ENCODE peak calls at places on chromosome 10, in six cellular contexts. K is A549, B is endothelial cell of umbilical vein, V is HepG2, S is K562, J is GM12878. I is an unnamed sample.

GRCh38 chr10:130463876-130464360 is 327.7 kb downstream of the GLRX3 start:
- DNase-seq in K (no peak), B (no peak), V (no peak), S (no peak), J (no peak), I (no peak)

GRCh38 chr10:110032801-110033723 is 25.3 kb downstream of the ADD3 start:
- DNase-seq in K (no peak), B (peak; percentile 39), V (no peak), S (no peak), J (no peak), I (no peak)

GRCh38 chr10:121078672-121079102 is 227.5 kb downstream of the WDR11 start:
- DNase-seq in K (peak; percentile 16), B (no peak), V (no peak), S (no peak), J (no peak), I (no peak)

GRCh38 chr10:75195035-75195763 is 15.4 kb upstream of the VDAC2 start:
- DNase-seq in K (no peak), B (no peak), V (no peak), S (no peak), J (no peak), I (no peak)

GRCh38 chr10:44994752-44995530 is 5.8 kb upstream of the ZNF22 start:
- DNase-seq in K (no peak), B (no peak), V (no peak), S (no peak), J (no peak), I (no peak)

GRCh38 chr10:99394256-99394655 is 36.2 kb downstream of the GOT1 start:
- DNase-seq in K (no peak), B (no peak), V (no peak), S (no peak), J (no peak), I (no peak)

GRCh38 chr10:7300327-7300726 is 110.5 kb downstream of the SFMBT2 start:
- DNase-seq in K (peak; percentile 45), B (no peak), V (no peak), S (no peak), J (no peak), I (no peak)

GRCh38 chr10:30284860-30285594 is 64.1 kb downstream of the MTPAP start:
- DNase-seq in K (no peak), B (no peak), V (no peak), S (no peak), J (peak; percentile 42), I (peak; percentile 48)

GRCh38 chr10:124025638-124026336 is 67.6 kb downstream of the CHST15 start:
- DNase-seq in K (peak; percentile 38), B (peak; percentile 31), V (peak; percentile 48), S (no peak), J (no peak), I (peak; percentile 25)

GRCh38 chr10:113454341-113455061 is 98.4 kb upstream of the HABP2 start:
- DNase-seq in K (peak; percentile 44), B (peak; percentile 36), V (peak; percentile 5), S (peak; percentile 36), J (no peak), I (peak; percentile 48)

GRCh38 chr10:36301139-36301538 is 659.0 kb upstream of the FZD8 start:
- DNase-seq in K (no peak), B (no peak), V (no peak), S (no peak), J (no peak), I (no peak)

GRCh38 chr10:61153766-61154165 is 209.8 kb upstream of the RHOBTB1 start:
- DNase-seq in K (no peak), B (no peak), V (no peak), S (no peak), J (no peak), I (no peak)

GRCh38 chr10:58173391-58173790 is 94.3 kb downstream of the IPMK start:
- DNase-seq in K (peak; percentile 9), B (no peak), V (no peak), S (no peak), J (no peak), I (no peak)

GRCh38 chr10:33211123-33211878 is 123.2 kb downstream of the NRP1 start:
- DNase-seq in K (no peak), B (no peak), V (no peak), S (no peak), J (no peak), I (no peak)

GRCh38 chr10:86048973-86049372 is 317.6 kb downstream of the GRID1 start:
- DNase-seq in K (no peak), B (no peak), V (no peak), S (no peak), J (no peak), I (no peak)

GRCh38 chr10:59589721-59590120 is 119.9 kb downstream of the SLC16A9 start:
- DNase-seq in K (no peak), B (no peak), V (no peak), S (no peak), J (no peak), I (no peak)

GRCh38 chr10:3780766-3781457 is 4.1 kb downstream of the KLF6 start:
- DNase-seq in K (no peak), B (peak; percentile 32), V (no peak), S (no peak), J (no peak), I (no peak)

GRCh38 chr10:55668326-55668922 is 692.6 kb downstream of the ZWINT start:
- DNase-seq in K (peak; percentile 29), B (no peak), V (peak; percentile 18), S (no peak), J (no peak), I (peak; percentile 47)

GRCh38 chr10:113471241-113471996 is 81.4 kb upstream of the HABP2 start:
- DNase-seq in K (no peak), B (no peak), V (no peak), S (no peak), J (no peak), I (no peak)

GRCh38 chr10:52769966-52770365 is 2.6 kb downstream of the MBL2 start:
- DNase-seq in K (no peak), B (no peak), V (no peak), S (no peak), J (no peak), I (no peak)

GRCh38 chr10:78914502-78915330 is 154.1 kb upstream of the ZMIZ1 start:
- DNase-seq in K (no peak), B (no peak), V (no peak), S (no peak), J (peak; percentile 27), I (no peak)

DNA sequence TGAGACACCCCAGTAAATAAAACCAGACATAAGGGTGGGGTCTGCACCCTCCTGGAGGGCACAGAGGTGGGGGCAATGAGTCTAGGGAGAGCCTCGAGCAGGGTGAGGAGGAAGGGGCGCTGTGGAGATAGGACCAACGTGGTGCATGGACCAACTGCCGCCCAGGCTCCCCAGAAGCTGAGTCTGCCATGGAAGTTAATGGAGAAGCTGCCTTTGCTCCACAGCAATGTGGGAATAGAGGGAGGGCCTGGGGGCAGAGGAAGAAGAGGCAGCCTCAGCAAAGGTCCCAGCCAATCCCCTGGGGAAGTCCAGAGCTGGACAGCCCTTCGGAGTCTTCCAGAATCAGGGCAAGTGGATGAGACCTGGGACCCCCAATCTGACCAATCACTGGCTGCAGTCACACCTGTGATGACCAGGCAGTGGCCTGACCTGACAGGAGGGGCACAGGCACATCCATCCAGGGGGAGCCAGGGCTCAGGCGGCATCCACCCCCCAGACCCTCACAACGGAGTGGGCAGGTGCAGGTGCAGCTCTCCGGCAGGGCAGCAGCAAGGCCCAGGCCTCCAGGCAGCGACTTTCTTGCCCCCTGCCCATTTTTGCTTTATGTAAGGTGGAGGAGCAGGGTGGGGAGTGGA is 242.2 kb upstream of the PPP2R2D start:
- DNase-seq in K (no peak), B (no peak), V (no peak), S (no peak), J (no peak), I (no peak)
- TF ChIP-seq MYC in K (no peak), B (no peak), V (no peak), S (no peak), J (no peak), I (no peak)

GRCh38 chr10:17250736-17251135 is 22.7 kb downstream of the VIM start:
- DNase-seq in K (no peak), B (peak; percentile 14), V (no peak), S (no peak), J (no peak), I (no peak)
- TF ChIP-seq CTCF in K (peak; percentile 13), B (no peak), V (no peak), S (peak; percentile 29), J (no peak), I (no peak)

DNA sequence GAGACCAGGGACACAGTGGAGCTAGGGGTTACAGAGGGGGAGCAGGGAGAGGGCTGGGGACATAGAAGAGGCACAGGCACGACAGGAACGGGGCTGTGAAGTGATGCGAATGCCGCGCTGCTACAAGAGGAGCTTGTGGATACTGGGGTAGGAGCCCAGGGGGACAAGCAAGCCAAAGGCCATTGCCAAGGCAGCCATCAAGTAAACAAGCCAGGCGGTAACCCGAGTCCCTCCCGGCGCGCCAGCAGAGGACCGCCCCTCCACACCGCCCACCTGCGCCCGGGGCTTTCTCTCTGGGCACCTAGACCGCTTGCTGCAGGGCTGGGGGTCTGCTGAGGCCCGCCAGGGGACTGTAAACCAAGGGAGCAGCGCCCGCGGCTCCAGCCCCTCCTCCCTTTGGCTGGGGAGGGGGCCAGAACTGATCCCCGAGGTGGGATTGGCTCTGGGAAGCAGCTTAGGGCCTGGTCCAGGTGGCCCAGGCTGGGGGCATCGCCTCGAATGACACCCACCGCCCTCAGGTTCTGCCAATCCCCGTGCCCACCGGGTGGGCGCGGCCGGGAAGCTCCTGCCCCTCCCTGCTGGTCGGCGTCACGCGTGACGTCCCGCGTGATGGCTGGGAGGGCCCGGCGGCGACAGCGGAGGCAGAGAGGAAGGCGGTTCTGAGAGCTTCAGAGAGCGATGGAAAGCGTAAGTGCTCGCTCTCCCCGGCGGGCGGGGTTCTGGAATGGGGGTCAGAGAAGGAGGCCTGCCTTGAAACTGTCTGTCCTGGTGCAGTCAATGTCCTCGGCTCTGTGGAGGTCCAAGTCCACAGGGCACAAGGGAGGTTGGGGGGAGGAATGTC is 982 bp downstream of the SFXN3 start:
- DNase-seq in K (peak; percentile 65), B (no peak), V (peak; percentile 49), S (no peak), J (no peak), I (peak; percentile 81)
- TF ChIP-seq POLR2A in K (peak; percentile 29), B (no peak), V (no peak), S (no peak), J (no peak), I (peak; percentile 50)

GRCh38 chr10:70191161-70191770 is 21.0 kb upstream of the SAR1A start:
- DNase-seq in K (no peak), B (no peak), V (no peak), S (no peak), J (no peak), I (no peak)

GRCh38 chr10:70192325-70192966 is 22.1 kb upstream of the SAR1A start:
- DNase-seq in K (no peak), B (no peak), V (peak; percentile 17), S (no peak), J (no peak), I (no peak)

GRCh38 chr10:70193391-70193844 is 23.1 kb upstream of the SAR1A start:
- DNase-seq in K (no peak), B (no peak), V (no peak), S (no peak), J (no peak), I (no peak)

GRCh38 chr10:70190581-70190980 is 20.3 kb upstream of the SAR1A start:
- DNase-seq in K (no peak), B (no peak), V (no peak), S (no peak), J (no peak), I (no peak)

DNA sequence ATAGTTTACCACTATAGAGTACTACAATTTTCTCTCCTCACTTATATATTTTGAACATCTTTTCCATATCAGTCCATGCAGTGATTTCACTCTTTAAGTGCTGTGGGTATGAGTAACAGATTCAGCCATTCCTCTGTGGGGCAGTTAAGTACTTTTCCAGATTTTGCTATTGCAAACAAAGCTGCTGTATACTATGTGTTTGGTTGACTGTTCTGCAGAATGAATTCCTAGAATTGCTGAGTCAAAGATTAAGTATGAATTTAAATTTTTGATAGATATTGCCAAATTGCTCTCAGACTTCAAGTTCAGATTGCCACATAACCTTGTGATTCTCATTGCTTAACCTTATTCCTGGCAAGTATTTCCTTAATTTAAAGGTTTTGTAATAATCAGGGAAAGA is 21.6 kb upstream of the SAR1A start:
- DNase-seq in K (no peak), B (no peak), V (no peak), S (no peak), J (no peak), I (no peak)
- TF ChIP-seq MYC in K (no peak), B (no peak), V (no peak), S (no peak), J (no peak), I (no peak)

I was measured in NB4.